ENCODE peak calls at places on chromosomes 4 and X, in five cellular contexts. One of them, this sample, is unnamed.

GRCh38 chrX:56564921-56565861 is 1.8 kb downstream of the UBQLN2 start:
- DNase-seq in AG04449: no peak
- DNase-seq in sciatic nerve: no peak
- DNase-seq in posterior cingulate gyrus: peak; percentile 28
- DNase-seq in stimulated activated CD4-positive, alpha-beta T cell treated with anti-CD3 and anti-CD28 coated beads, Interleukin-4, amount 100 ng/mL, for 4 hours: no peak
- DNase-seq in this sample: no peak

GRCh38 chr4:152258804-152259708 is 276.8 kb downstream of the FBXW7 start:
- DNase-seq in AG04449: no peak
- DNase-seq in sciatic nerve: no peak
- DNase-seq in posterior cingulate gyrus: no peak
- DNase-seq in stimulated activated CD4-positive, alpha-beta T cell treated with anti-CD3 and anti-CD28 coated beads, Interleukin-4, amount 100 ng/mL, for 4 hours: no peak
- DNase-seq in this sample: peak; percentile 63

GRCh38 chrX:21972721-21973120 is 32.2 kb downstream of the SMS start:
- DNase-seq in AG04449: peak; percentile 47
- DNase-seq in sciatic nerve: no peak
- DNase-seq in posterior cingulate gyrus: no peak
- DNase-seq in stimulated activated CD4-positive, alpha-beta T cell treated with anti-CD3 and anti-CD28 coated beads, Interleukin-4, amount 100 ng/mL, for 4 hours: no peak
- DNase-seq in this sample: no peak

GRCh38 chr4:74531952-74532794 is 87.2 kb downstream of the AREG start:
- DNase-seq in AG04449: peak; percentile 47
- DNase-seq in sciatic nerve: no peak
- DNase-seq in posterior cingulate gyrus: no peak
- DNase-seq in stimulated activated CD4-positive, alpha-beta T cell treated with anti-CD3 and anti-CD28 coated beads, Interleukin-4, amount 100 ng/mL, for 4 hours: no peak
- DNase-seq in this sample: peak; percentile 84

GRCh38 chr4:122583906-122584305 is 37.0 kb downstream of the IL21 start:
- DNase-seq in AG04449: peak; percentile 14
- DNase-seq in sciatic nerve: no peak
- DNase-seq in posterior cingulate gyrus: peak; percentile 27
- DNase-seq in stimulated activated CD4-positive, alpha-beta T cell treated with anti-CD3 and anti-CD28 coated beads, Interleukin-4, amount 100 ng/mL, for 4 hours: no peak
- DNase-seq in this sample: peak; percentile 79

GRCh38 chr4:113407409-113407808 is 354.1 kb downstream of the CAMK2D start:
- DNase-seq in AG04449: no peak
- DNase-seq in sciatic nerve: no peak
- DNase-seq in posterior cingulate gyrus: no peak
- DNase-seq in stimulated activated CD4-positive, alpha-beta T cell treated with anti-CD3 and anti-CD28 coated beads, Interleukin-4, amount 100 ng/mL, for 4 hours: no peak
- DNase-seq in this sample: no peak

GRCh38 chr4:14096406-14096965 is 469.0 kb upstream of the BOD1L1 start:
- DNase-seq in AG04449: peak; percentile 76
- DNase-seq in sciatic nerve: no peak
- DNase-seq in posterior cingulate gyrus: no peak
- DNase-seq in stimulated activated CD4-positive, alpha-beta T cell treated with anti-CD3 and anti-CD28 coated beads, Interleukin-4, amount 100 ng/mL, for 4 hours: no peak
- DNase-seq in this sample: peak; percentile 70

GRCh38 chrX:23616361-23616760 is 50.9 kb upstream of the PRDX4 start:
- DNase-seq in AG04449: no peak
- DNase-seq in sciatic nerve: no peak
- DNase-seq in posterior cingulate gyrus: no peak
- DNase-seq in stimulated activated CD4-positive, alpha-beta T cell treated with anti-CD3 and anti-CD28 coated beads, Interleukin-4, amount 100 ng/mL, for 4 hours: no peak
- DNase-seq in this sample: peak; percentile 4